ENCODE peak calls at places on chromosomes 3 and 15, in ten cellular contexts. L is lung; W is DMS53; U is stimulated activated CD4-positive, alpha-beta T cell treated with anti-CD3 and anti-CD28 coated beads, Interleukin-1b, Interleukin-23, amount 100 ng/mL, for 24 hours; K is NCI-H1092; C is DND-41; H is substantia nigra; T is NCI-H1105; X is HCT116; O is germinal center. Y is an unnamed sample.

GRCh38 chr3:81863714-81864113 is 102.3 kb upstream of the GBE1 start:
- DNase-seq in K (no peak), L (no peak), O (no peak), W (no peak), H (no peak), T (no peak), U (no peak), X (no peak), C (no peak), Y (no peak)

GRCh38 chr15:78242128-78242527 is 7.8 kb upstream of the ACSBG1 start:
- DNase-seq in X (no peak), L (no peak), K (no peak), U (no peak), H (no peak), O (no peak), W (peak), C (peak), T (no peak), Y (no peak)

GRCh38 chr15:59165726-59166125 is 40.9 kb upstream of the LDHAL6B start:
- DNase-seq in K (no peak), C (no peak), T (peak), H (no peak), O (no peak), W (peak), U (no peak), L (no peak), X (no peak), Y (no peak)

GRCh38 chr3:167507954-167508353 is 34.1 kb upstream of the SERPINI2 start:
- DNase-seq in T (no peak), K (no peak), W (no peak), U (no peak), O (no peak), L (no peak), H (no peak), C (no peak), X (no peak), Y (no peak)

GRCh38 chr3:12829886-12830784 is 11.2 kb downstream of the RPL32 start:
- DNase-seq in X (no peak), H (no peak), O (no peak), W (no peak), L (no peak), C (no peak), T (no peak), K (no peak), U (no peak), Y (no peak)

GRCh38 chr3:194871864-194872668 is 186.4 kb downstream of the FAM43A start:
- DNase-seq in H (no peak), L (no peak), T (no peak), U (no peak), C (no peak), K (no peak), O (peak), X (peak), W (no peak), Y (no peak)

GRCh38 chr3:42014949-42015533 is 53.1 kb upstream of the ULK4 start:
- DNase-seq in H (peak), U (no peak), W (no peak), X (no peak), C (no peak), L (peak), T (no peak), K (peak), O (peak), Y (no peak)

GRCh38 chr15:100261302-100262240 is 80.2 kb downstream of the ADAMTS17 start:
- DNase-seq in W (no peak), X (no peak), K (no peak), U (no peak), T (no peak), L (no peak), H (no peak), C (no peak), O (no peak), Y (no peak)

GRCh38 chr3:194084284-194084683 is 51.7 kb upstream of the HES1 start:
- DNase-seq in K (no peak), H (no peak), O (no peak), T (no peak), W (no peak), U (no peak), L (no peak), C (no peak), X (no peak), Y (no peak)

GRCh38 chr3:147231111-147231510 is 175.2 kb downstream of the ZIC4 start:
- DNase-seq in W (no peak), C (no peak), T (no peak), H (no peak), U (no peak), L (no peak), O (no peak), K (no peak), X (no peak), Y (no peak)

GRCh38 chr3:150348500-150348899 is 59.6 kb upstream of the TSC22D2 start:
- DNase-seq in C (no peak), U (no peak), L (no peak), W (peak), T (no peak), X (peak), K (no peak), O (no peak), H (no peak), Y (no peak)

GRCh38 chr15:67839358-67839928 is 402 bp downstream of the RNU6-1 start:
- DNase-seq in U (no peak), X (peak), W (peak), K (no peak), L (no peak), C (peak), O (no peak), H (no peak), T (peak), Y (peak)

Y was measured in NCI-H1930.